ENCODE peak calls at places on chromosome 21, in six cellular contexts. P is IMR-90, G is H1, R is mesenchymal stem cell, S is neuronal stem cell, N is trophoblast cell. X is an unnamed sample.

GRCh38 chr21:16863541-16863940 is 649.3 kb upstream of the CXADR start:
- DNase-seq in P (no peak), G (no peak), R (peak; percentile 6), S (no peak), N (no peak), X (no peak)

GRCh38 chr21:27505516-27505915 is 538.6 kb upstream of the ADAMTS5 start:
- DNase-seq in P (peak; percentile 70), G (no peak), R (no peak), S (no peak), N (no peak), X (no peak)

GRCh38 chr21:36949171-36950141 is 17.0 kb downstream of the HLCS start:
- DNase-seq in P (no peak), G (no peak), R (no peak), S (no peak), N (peak; percentile 83), X (no peak)

GRCh38 chr21:17775431-17776126 is 43.6 kb downstream of the C21orf91 start:
- DNase-seq in P (no peak), G (no peak), R (no peak), S (no peak), N (no peak), X (no peak)

GRCh38 chr21:18914570-18914969 is 511.0 kb upstream of the TMPRSS15 start:
- DNase-seq in P (no peak), G (no peak), R (no peak), S (no peak), N (no peak), X (no peak)

GRCh38 chr21:41425954-41426655 is at the start of gene MX1:
- DNase-seq in P (peak; percentile 10), G (peak; percentile 60), R (peak; percentile 59), S (no peak), N (peak; percentile 45), X (peak; percentile 56)

GRCh38 chr21:16454371-16454770 is 724.6 kb downstream of the USP25 start:
- DNase-seq in P (no peak), G (no peak), R (peak; percentile 0), S (no peak), N (no peak), X (no peak)

GRCh38 chr21:34534522-34534921 is 22.5 kb upstream of the KCNE1 start:
- DNase-seq in P (no peak), G (no peak), R (no peak), S (no peak), N (no peak), X (no peak)

GRCh38 chr21:23861908-23862504 is 1745.3 kb downstream of the MRPL39 start:
- DNase-seq in P (no peak), G (no peak), R (no peak), S (no peak), N (no peak), X (no peak)

GRCh38 chr21:38323721-38324591 is 67.2 kb downstream of the KCNJ15 start:
- DNase-seq in P (peak; percentile 94), G (no peak), R (peak; percentile 93), S (no peak), N (no peak), X (peak; percentile 43)

GRCh38 chr21:34915364-34915834 is 133.7 kb downstream of the RUNX1 start:
- DNase-seq in P (peak; percentile 65), G (no peak), R (peak; percentile 72), S (no peak), N (no peak), X (no peak)

GRCh38 chr21:39860600-39860999 is 6.6 kb upstream of the PCP4 start:
- DNase-seq in P (no peak), G (no peak), R (no peak), S (no peak), N (no peak), X (no peak)

GRCh38 chr21:39109163-39109530 is 74.1 kb downstream of the PSMG1 start:
- DNase-seq in P (no peak), G (no peak), R (no peak), S (no peak), N (no peak), X (no peak)

GRCh38 chr21:19010996-19011395 is 607.4 kb upstream of the TMPRSS15 start:
- DNase-seq in P (no peak), G (no peak), R (no peak), S (no peak), N (no peak), X (no peak)

GRCh38 chr21:32946654-32947053 is 79.1 kb upstream of the OLIG2 start:
- DNase-seq in P (peak; percentile 1), G (no peak), R (no peak), S (no peak), N (no peak), X (no peak)

GRCh38 chr21:40835179-40835694 is 11.7 kb downstream of the DSCAM start:
- DNase-seq in P (no peak), G (no peak), R (no peak), S (no peak), N (no peak), X (no peak)

GRCh38 chr21:36428789-36429671 is 43.8 kb downstream of the CHAF1B start:
- DNase-seq in P (no peak), G (no peak), R (peak; percentile 25), S (no peak), N (no peak), X (no peak)

GRCh38 chr21:18937337-18937736 is 533.8 kb upstream of the TMPRSS15 start:
- DNase-seq in P (no peak), G (no peak), R (no peak), S (no peak), N (no peak), X (no peak)

GRCh38 chr21:37082375-37082774 is 9.3 kb downstream of the TTC3 start:
- DNase-seq in P (no peak), G (no peak), R (no peak), S (no peak), N (no peak), X (no peak)

GRCh38 chr21:41396452-41397107 is 29.5 kb upstream of the MX1 start:
- DNase-seq in P (no peak), G (no peak), R (peak; percentile 17), S (no peak), N (peak; percentile 43), X (peak; percentile 36)

GRCh38 chr21:35116777-35117176 is 67.7 kb upstream of the RUNX1 start:
- DNase-seq in P (no peak), G (no peak), R (no peak), S (no peak), N (no peak), X (no peak)

GRCh38 chr21:37654596-37654995 is 261.7 kb downstream of the KCNJ6 start:
- DNase-seq in P (no peak), G (no peak), R (no peak), S (no peak), N (no peak), X (no peak)

GRCh38 chr21:37370152-37371040 is 3.8 kb downstream of the DYRK1A start:
- DNase-seq in P (peak; percentile 85), G (no peak), R (peak; percentile 75), S (no peak), N (no peak), X (no peak)

GRCh38 chr21:25341981-25342380 is 265.3 kb downstream of the MRPL39 start:
- DNase-seq in P (no peak), G (no peak), R (no peak), S (no peak), N (no peak), X (no peak)

DNA sequence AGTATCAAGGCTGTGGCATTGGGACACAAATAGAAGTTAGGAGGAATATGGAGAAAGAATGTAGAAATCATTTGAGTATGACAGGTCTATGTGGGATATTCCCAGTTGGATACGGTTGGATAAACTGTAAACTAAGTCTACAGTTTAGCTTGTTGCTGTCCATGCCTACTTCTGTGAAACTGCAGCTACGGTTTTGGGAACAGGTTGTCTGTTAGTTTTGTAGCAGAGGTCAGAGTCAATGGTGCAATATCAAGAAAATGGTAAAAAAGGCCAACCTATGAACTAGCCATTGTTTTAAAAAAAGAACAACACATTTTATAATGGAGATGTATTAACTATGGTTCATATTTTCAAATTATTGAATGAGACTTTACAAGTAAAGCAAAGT is 23.8 kb downstream of the BACH1 start:
- DNase-seq in P (no peak), G (no peak), R (no peak), S (no peak), N (no peak), X (no peak)
- H4K91ac ChIP-seq in P (no peak overlapping the region), G (no peak overlapping the region), R (no peak overlapping the region), S (no peak overlapping the region), N (no peak overlapping the region), X (no peak overlapping the region)

GRCh38 chr21:31518580-31518979 is 140.9 kb upstream of the SOD1 start:
- DNase-seq in P (no peak), G (no peak), R (no peak), S (no peak), N (peak; percentile 40), X (no peak)

GRCh38 chr21:31514598-31514997 is 144.9 kb upstream of the SOD1 start:
- DNase-seq in P (no peak), G (peak; percentile 64), R (no peak), S (peak; percentile 31), N (no peak), X (peak; percentile 60)

GRCh38 chr21:31520506-31521163 is 138.9 kb upstream of the SOD1 start:
- DNase-seq in P (peak; percentile 19), G (no peak), R (peak; percentile 33), S (no peak), N (no peak), X (no peak)

GRCh38 chr21:31515253-31515652 is 144.2 kb upstream of the SOD1 start:
- DNase-seq in P (no peak), G (no peak), R (no peak), S (no peak), N (no peak), X (no peak)

GRCh38 chr21:31517664-31518402 is 141.7 kb upstream of the SOD1 start:
- DNase-seq in P (no peak), G (no peak), R (no peak), S (no peak), N (no peak), X (no peak)
- H4K91ac ChIP-seq in P (no peak overlapping the region), G (no peak overlapping the region), R (no peak overlapping the region), S (no peak overlapping the region), N (no peak overlapping the region), X (no peak overlapping the region)

DNA sequence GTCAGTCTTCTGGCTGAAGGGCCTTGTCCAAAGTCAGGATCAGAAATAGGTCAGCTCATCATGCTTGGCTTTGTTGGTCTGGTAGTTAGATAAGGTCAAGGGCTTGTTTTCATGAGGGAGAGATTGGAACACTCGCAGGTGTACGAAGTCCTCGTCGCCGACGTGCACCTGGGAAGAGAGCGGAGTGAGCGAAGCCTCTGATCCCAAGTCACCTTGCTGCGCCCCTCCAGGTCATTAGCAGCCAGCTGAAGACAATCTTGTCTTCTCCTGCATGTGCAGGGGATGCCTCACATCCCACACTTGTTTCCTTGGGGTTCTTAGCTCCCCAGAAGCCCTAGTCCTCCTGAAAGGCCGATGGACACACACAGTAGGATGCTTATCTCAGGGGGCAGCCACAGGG is 1.9 kb downstream of the CSTB start:
- DNase-seq in P (no peak), G (no peak), R (no peak), S (no peak), N (no peak), X (no peak)
- H4K91ac ChIP-seq in P (no peak overlapping the region), G (no peak overlapping the region), R (no peak overlapping the region), S (no peak overlapping the region), N (no peak overlapping the region), X (no peak overlapping the region)

GRCh38 chr21:46168659-46169386 is 13.4 kb upstream of the FTCD start:
- DNase-seq in P (no peak), G (no peak), R (no peak), S (no peak), N (no peak), X (no peak)
- H4K91ac ChIP-seq in P (no peak overlapping the region), G (no peak overlapping the region), R (no peak overlapping the region), S (no peak overlapping the region), N (no peak overlapping the region), X (no peak overlapping the region)